ENCODE peak calls at places on chromosomes 5 and 9, in eight cellular contexts. P is T-cell; G is iPS-NIHi11; R is activated T-cell treated with anti-CD3 and anti-CD28 coated beads, Interleukin-2, amount 50 U/mL, for 72 hours; Q is GM03348; O is endothelial cell; C is Peyer's patch; H is NAMALWA. T is an unnamed sample.

GRCh38 chr9:33170464-33171156 is 3.5 kb upstream of the B4GALT1 start:
- DNase-seq in G (peak), R (peak), P (peak), C (peak), H (peak), O (no peak), Q (no peak), T (peak)

GRCh38 chr9:136625101-136626065 is 37.3 kb upstream of the EGFL7 start:
- DNase-seq in C (peak), G (peak), Q (peak), H (no peak), P (no peak), R (no peak), O (no peak), T (peak)

GRCh38 chr5:139686919-139687421 is 38.8 kb downstream of the CXXC5 start:
- DNase-seq in C (no peak), H (no peak), R (no peak), G (no peak), O (peak), P (no peak), Q (no peak), T (no peak)

GRCh38 chr9:91395553-91396470 is 27.8 kb downstream of the NFIL3 start:
- DNase-seq in O (no peak), R (peak), C (no peak), G (no peak), H (no peak), P (no peak), Q (peak), T (peak)

GRCh38 chr5:168579987-168580508 is 880 bp upstream of the PANK3 start:
- DNase-seq in Q (no peak), G (no peak), R (peak), O (no peak), H (no peak), P (no peak), C (no peak), T (no peak)

GRCh38 chr9:116344416-116344815 is 190.8 kb downstream of the PAPPA start:
- DNase-seq in Q (no peak), O (no peak), G (no peak), P (no peak), R (no peak), C (no peak), H (no peak), T (no peak)

GRCh38 chr5:123538670-123539459 is 26.9 kb downstream of the CSNK1G3 start:
- DNase-seq in G (no peak), H (no peak), C (no peak), Q (no peak), P (no peak), O (no peak), R (no peak), T (no peak)

GRCh38 chr9:130765135-130766030 is 69.7 kb upstream of the ABL1 start:
- DNase-seq in C (no peak), Q (no peak), O (no peak), R (no peak), P (no peak), G (no peak), H (no peak), T (no peak)

GRCh38 chr9:135074354-135075233 is 12.9 kb upstream of the OLFM1 start:
- DNase-seq in C (peak), Q (no peak), G (peak), P (no peak), R (no peak), H (no peak), O (no peak), T (no peak)

GRCh38 chr9:137465000-137465769 is 6.1 kb upstream of the NSMF start:
- DNase-seq in C (peak), H (no peak), O (no peak), G (no peak), P (no peak), Q (no peak), R (no peak), T (no peak)

GRCh38 chr9:131595771-131596743 is 50.7 kb downstream of the PRRT1B start:
- DNase-seq in H (no peak), G (no peak), C (no peak), Q (no peak), P (no peak), O (no peak), R (no peak), T (no peak)

GRCh38 chr5:4229866-4230265 is 634.2 kb downstream of the IRX1 start:
- DNase-seq in O (no peak), H (no peak), Q (no peak), G (no peak), R (no peak), P (no peak), C (no peak), T (no peak)

GRCh38 chr9:20074291-20074690 is 285.5 kb upstream of the SLC24A2 start:
- DNase-seq in O (no peak), G (no peak), C (no peak), R (no peak), P (no peak), Q (no peak), H (no peak), T (no peak)

GRCh38 chr9:130870491-130871381 is 25.9 kb downstream of the QRFP start:
- DNase-seq in P (no peak), Q (no peak), O (no peak), H (no peak), C (no peak), G (no peak), R (no peak), T (no peak)

GRCh38 chr9:71941060-71941568 is 29.7 kb downstream of the C9orf85 start:
- DNase-seq in G (no peak), O (no peak), P (no peak), Q (peak), R (no peak), C (no peak), H (no peak), T (no peak)

GRCh38 chr5:82274343-82275266 is 3.5 kb downstream of the RPS23 start:
- DNase-seq in H (peak), G (peak), R (no peak), C (no peak), Q (no peak), O (no peak), P (no peak), T (peak)

GRCh38 chr5:54616031-54616430 is 98.5 kb downstream of the SNX18 start:
- DNase-seq in O (no peak), G (no peak), P (no peak), Q (peak), H (no peak), C (no peak), R (no peak), T (peak)

GRCh38 chr5:2205596-2205995 is 322.9 kb upstream of the IRX4 start:
- DNase-seq in R (no peak), G (no peak), H (no peak), O (no peak), C (no peak), P (no peak), Q (no peak), T (no peak)

GRCh38 chr9:78074385-78075291 is 43.0 kb upstream of the GNAQ start:
- DNase-seq in O (no peak), H (no peak), R (peak), G (no peak), Q (no peak), C (no peak), P (peak), T (peak)

GRCh38 chr5:149614034-149614907 is 33.0 kb downstream of the ARHGEF37 start:
- DNase-seq in O (no peak), C (no peak), G (no peak), P (no peak), H (no peak), Q (no peak), R (no peak), T (no peak)

GRCh38 chr5:42930934-42931333 is 109.2 kb downstream of the ANXA2R start:
- DNase-seq in G (no peak), O (no peak), C (no peak), P (no peak), H (no peak), Q (no peak), R (no peak), T (no peak)

GRCh38 chr5:68749648-68750047 is 344.2 kb upstream of the SLC30A5 start:
- DNase-seq in G (no peak), Q (no peak), P (no peak), R (no peak), O (no peak), H (no peak), C (no peak), T (peak)

GRCh38 chr9:113533335-113534225 is 70.1 kb downstream of the RGS3 start:
- DNase-seq in C (no peak), P (no peak), H (no peak), Q (no peak), R (no peak), O (no peak), G (no peak), T (no peak)

GRCh38 chr9:73979894-73980264 is 517.3 kb upstream of the RORB start:
- DNase-seq in R (no peak), H (no peak), Q (no peak), C (no peak), O (no peak), G (no peak), P (no peak), T (no peak)

GRCh38 chr9:34636791-34637355 is 714 bp downstream of the SIGMAR1 start:
- DNase-seq in P (no peak), R (no peak), Q (no peak), O (no peak), H (peak), C (no peak), G (no peak), T (no peak)

GRCh38 chr9:104895572-104895971 is 32.4 kb downstream of the ABCA1 start:
- DNase-seq in H (no peak), P (no peak), O (no peak), Q (peak), C (no peak), R (no peak), G (no peak), T (no peak)

GRCh38 chr9:124771867-124772621 is 933 bp upstream of the NR6A1 start:
- DNase-seq in R (peak), O (peak), G (peak), C (peak), P (peak), H (no peak), Q (peak), T (peak)

GRCh38 chr5:167219296-167219695 is 1072.1 kb upstream of the WWC1 start:
- DNase-seq in Q (no peak), P (no peak), C (no peak), G (peak), O (no peak), R (no peak), H (no peak), T (no peak)

GRCh38 chr5:179869641-179870402 is 11.2 kb upstream of the MRNIP start:
- DNase-seq in O (no peak), Q (no peak), P (no peak), C (peak), G (no peak), R (no peak), H (no peak), T (no peak)

GRCh38 chr5:57448287-57448686 is 34.3 kb downstream of the ACTBL2 start:
- DNase-seq in C (no peak), R (no peak), G (no peak), Q (no peak), O (no peak), H (no peak), P (no peak), T (no peak)